ENCODE peak calls at places on chromosomes 7 and 10, in four cellular contexts. Q is right lobe of liver, Y is H1, U is A549. G is an unnamed sample.

GRCh38 chr10:2949221-2949947 is 118.0 kb upstream of the PFKP start:
- DNase-seq in Q (no peak), Y (no peak), U (no peak), G (no peak)

GRCh38 chr7:141649865-141650499 is 52.0 kb downstream of the DENND11 start:
- DNase-seq in Q (no peak), Y (peak), U (peak), G (peak)

GRCh38 chr7:6092953-6093354 is 61.8 kb downstream of the ANKRD61 start:
- DNase-seq in Q (no peak), Y (no peak), U (no peak), G (no peak)

GRCh38 chr10:71306951-71307350 is 12.1 kb upstream of the SLC29A3 start:
- DNase-seq in Q (no peak), Y (no peak), U (no peak), G (no peak)

GRCh38 chr10:83880252-83880791 is 259.0 kb upstream of the GHITM start:
- DNase-seq in Q (no peak), Y (no peak), U (no peak), G (no peak)

GRCh38 chr7:15891151-15891842 is 204.8 kb upstream of the MEOX2 start:
- DNase-seq in Q (no peak), Y (no peak), U (no peak), G (peak)

GRCh38 chr10:79407811-79408795 is 37.3 kb downstream of the ZCCHC24 start:
- DNase-seq in Q (peak), Y (no peak), U (no peak), G (no peak)

GRCh38 chr7:129405527-129405926 is 28.7 kb upstream of the STRIP2 start:
- DNase-seq in Q (no peak), Y (no peak), U (no peak), G (no peak)

GRCh38 chr10:34811968-34812514 is 3.1 kb downstream of the PARD3 start:
- DNase-seq in Q (no peak), Y (no peak), U (no peak), G (no peak)

GRCh38 chr10:93268021-93268420 is 194.3 kb downstream of the CYP26A1 start:
- DNase-seq in Q (no peak), Y (no peak), U (no peak), G (no peak)

GRCh38 chr7:92523110-92523509 is 5.2 kb downstream of the PEX1 start:
- DNase-seq in Q (no peak), Y (no peak), U (no peak), G (no peak)

GRCh38 chr7:92528958-92529264 is 316 bp downstream of the RBM48 start:
- DNase-seq in Q (no peak), Y (no peak), U (no peak), G (no peak)

GRCh38 chr7:92527300-92528187 is 776 bp downstream of the PEX1 start:
- DNase-seq in Q (peak), Y (no peak), U (peak), G (peak)

GRCh38 chr7:92528188-92528957 is at the start of the genes PEX1 and RBM48:
- DNase-seq in Q (peak), Y (peak), U (peak), G (peak)
- TF ChIP-seq POLR2A in Q (peak), Y (peak), U (peak), G (peak)

GRCh38 chr10:990808-991207 is 2.6 kb downstream of the GTPBP4 start:
- DNase-seq in Q (no peak), Y (no peak), U (no peak), G (no peak)

GRCh38 chr10:995559-995926 is 7.3 kb downstream of the GTPBP4 start:
- DNase-seq in Q (no peak), Y (no peak), U (no peak), G (no peak)

GRCh38 chr10:996031-996430 is 7.8 kb downstream of the GTPBP4 start:
- DNase-seq in Q (no peak), Y (no peak), U (no peak), G (no peak)

GRCh38 chr10:994836-995558 is 6.8 kb downstream of the GTPBP4 start:
- DNase-seq in Q (no peak), Y (no peak), U (no peak), G (no peak)

DNA sequence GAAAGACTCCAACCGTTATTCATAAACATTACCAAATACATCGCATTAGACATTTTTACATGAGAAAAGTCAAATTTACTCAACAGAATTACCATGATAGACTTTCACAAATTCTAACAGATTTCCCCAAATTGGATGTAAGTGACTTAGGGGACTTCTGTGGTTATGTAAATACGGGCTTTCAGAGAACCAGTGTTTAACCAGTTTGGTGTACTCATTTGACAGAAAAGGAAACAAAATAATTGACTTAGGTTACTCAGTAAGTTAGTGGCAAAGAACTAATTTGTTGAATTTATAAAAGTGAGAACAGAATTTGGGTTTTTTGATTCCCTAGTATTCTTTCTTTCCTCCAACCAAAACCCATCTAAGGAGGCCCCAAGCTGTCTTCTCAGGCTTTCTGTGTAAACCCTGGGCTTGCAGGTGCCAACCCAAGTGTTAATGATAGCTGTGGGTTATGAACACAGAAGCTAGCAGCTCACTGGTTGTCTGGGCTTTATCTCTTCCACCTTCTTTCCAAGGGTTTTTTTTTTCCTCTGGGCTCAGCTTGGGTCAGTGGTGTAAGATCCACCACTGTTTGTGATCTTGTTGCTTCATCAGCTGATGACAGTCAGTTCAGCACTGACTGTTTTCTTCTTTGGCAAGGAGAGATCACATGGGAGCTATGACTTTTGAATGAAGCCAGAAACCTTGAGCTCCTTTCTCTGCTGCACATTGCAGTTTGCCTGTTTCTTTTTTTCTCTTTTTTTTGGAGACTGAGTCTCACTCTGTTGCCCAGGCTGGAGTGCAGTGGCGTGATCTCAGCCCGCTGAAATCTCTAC is 4.5 kb downstream of the GTPBP4 start:
- DNase-seq in Q (no peak), Y (no peak), U (no peak), G (no peak)
- TF ChIP-seq POLR2A in Q (no peak), Y (no peak), U (no peak), G (no peak)

DNA sequence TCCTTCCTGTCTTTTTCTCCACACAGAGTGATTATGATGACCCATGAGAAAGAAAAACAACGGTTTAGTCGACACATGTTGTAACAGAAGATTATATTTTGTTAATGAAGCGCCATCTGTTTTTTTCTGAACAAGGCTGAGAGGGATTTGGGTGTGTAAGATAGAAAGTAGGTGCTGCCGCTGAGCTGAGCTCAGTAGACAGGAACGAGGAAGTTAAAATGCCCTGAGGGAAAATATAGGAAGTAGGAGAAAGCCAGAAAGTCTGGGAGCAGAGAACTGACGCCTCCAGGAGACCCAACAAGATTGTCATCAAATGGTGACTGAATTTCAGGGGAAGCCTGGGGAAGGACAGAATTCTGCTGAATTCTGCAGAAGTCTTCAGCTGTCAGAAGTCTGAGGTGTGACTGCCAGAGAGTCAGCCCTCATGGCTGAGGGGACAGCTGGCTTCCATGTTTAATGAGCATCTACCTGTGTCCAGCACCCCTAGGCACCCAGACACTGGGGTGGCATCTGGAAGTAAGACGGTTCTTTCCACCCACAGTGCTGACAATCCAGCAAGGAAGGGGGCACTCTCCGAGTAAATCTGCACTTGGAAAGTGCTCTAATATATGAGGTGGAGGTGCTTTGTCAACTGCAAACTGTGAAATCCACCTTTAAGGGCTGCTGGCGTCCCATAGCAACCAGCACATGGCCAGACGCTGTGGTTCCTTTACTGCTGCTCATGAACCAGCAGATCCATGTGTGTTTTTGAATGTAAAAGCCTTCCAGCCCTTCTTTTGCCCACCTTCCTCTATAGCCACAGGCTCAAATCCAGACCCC is 12.5 kb upstream of the TSPAN15 start:
- DNase-seq in Q (no peak), Y (no peak), U (peak), G (peak)
- TF ChIP-seq POLR2A in Q (no peak), Y (no peak), U (no peak), G (no peak)

GRCh38 chr7:146401939-146402338 is 285.3 kb downstream of the CNTNAP2 start:
- DNase-seq in Q (no peak), Y (no peak), U (no peak), G (no peak)
- TF ChIP-seq POLR2A in Q (no peak), Y (no peak), U (no peak), G (no peak)

GRCh38 chr7:26180792-26181198 is 19.8 kb downstream of the HNRNPA2B1 start:
- DNase-seq in Q (no peak), Y (no peak), U (no peak), G (no peak)

GRCh38 chr7:26183545-26184282 is 16.8 kb downstream of the HNRNPA2B1 start:
- DNase-seq in Q (no peak), Y (no peak), U (no peak), G (no peak)

GRCh38 chr7:26182283-26182682 is 18.3 kb downstream of the HNRNPA2B1 start:
- DNase-seq in Q (no peak), Y (no peak), U (no peak), G (no peak)

GRCh38 chr7:26181474-26182227 is 18.9 kb downstream of the HNRNPA2B1 start:
- DNase-seq in Q (no peak), Y (no peak), U (no peak), G (no peak)

GRCh38 chr7:26182706-26183105 is 17.8 kb downstream of the HNRNPA2B1 start:
- DNase-seq in Q (no peak), Y (no peak), U (no peak), G (no peak)
- TF ChIP-seq POLR2A in Q (no peak), Y (no peak), U (no peak), G (no peak)

GRCh38 chr10:46557319-46558140 is 1.1 kb upstream of the GPRIN2 start:
- DNase-seq in Q (peak), Y (no peak), U (no peak), G (no peak)

GRCh38 chr10:46555366-46555712 is 1.1 kb downstream of the GPRIN2 start:
- DNase-seq in Q (no peak), Y (no peak), U (no peak), G (no peak)

GRCh38 chr10:46555713-46556514 is 544 bp downstream of the GPRIN2 start:
- DNase-seq in Q (peak), Y (peak), U (peak), G (no peak)

GRCh38 chr10:46558141-46558410 is 1.6 kb upstream of the GPRIN2 start:
- DNase-seq in Q (no peak), Y (no peak), U (peak), G (no peak)

GRCh38 chr10:46556515-46557318 is at the start of gene GPRIN2:
- DNase-seq in Q (peak), Y (peak), U (no peak), G (no peak)
- TF ChIP-seq POLR2A in Q (peak), Y (no peak), U (no peak), G (no peak)

DNA sequence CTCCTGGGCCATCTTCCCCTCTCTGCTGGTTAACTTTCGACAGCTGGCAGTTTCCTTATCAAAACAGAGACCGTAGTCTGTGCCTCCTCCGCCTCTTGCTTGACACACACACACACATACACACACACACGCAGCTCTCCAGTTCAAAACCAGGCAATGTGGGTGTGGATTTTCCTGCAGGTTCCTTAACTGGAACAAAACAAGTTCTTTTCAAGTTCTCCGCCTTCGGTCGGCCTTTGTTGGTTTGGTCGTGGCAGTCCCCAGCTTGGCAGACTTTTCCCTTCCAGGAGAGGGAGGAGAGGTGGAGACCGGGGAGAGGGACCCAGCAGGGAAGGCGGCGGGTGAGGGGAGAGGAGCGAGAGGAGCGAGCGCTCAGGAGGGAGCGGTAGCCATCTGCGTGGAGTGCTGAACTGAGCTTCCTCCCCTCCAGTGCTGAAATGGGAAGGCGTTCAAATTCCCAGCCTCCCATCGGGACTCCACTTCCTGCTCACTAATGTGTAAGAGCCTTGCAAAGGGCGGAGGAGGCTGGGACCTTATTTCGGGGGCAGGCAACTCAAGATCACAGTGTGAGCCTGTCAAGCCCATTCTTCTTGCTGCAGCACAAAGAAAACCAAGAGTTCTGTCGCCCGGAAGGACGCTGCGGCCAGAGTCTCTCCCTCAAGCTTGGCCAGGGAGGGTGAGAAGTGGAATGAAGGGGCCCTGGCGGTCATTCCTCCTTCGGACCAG is 120.6 kb downstream of the PRPF18 start:
- DNase-seq in Q (peak), Y (peak), U (peak), G (peak)
- TF ChIP-seq POLR2A in Q (peak), Y (no peak), U (peak), G (peak)

GRCh38 chr7:151161757-151162156 is 5.7 kb downstream of the GBX1 start:
- DNase-seq in Q (no peak), Y (no peak), U (no peak), G (no peak)
- TF ChIP-seq POLR2A in Q (no peak), Y (no peak), U (no peak), G (no peak)

GRCh38 chr10:33352154-33352553 is 17.7 kb upstream of the NRP1 start:
- DNase-seq in Q (no peak), Y (no peak), U (no peak), G (no peak)

GRCh38 chr10:33353853-33354252 is 19.4 kb upstream of the NRP1 start:
- DNase-seq in Q (no peak), Y (no peak), U (no peak), G (no peak)

GRCh38 chr10:33353334-33353733 is 18.9 kb upstream of the NRP1 start:
- DNase-seq in Q (no peak), Y (no peak), U (no peak), G (no peak)

GRCh38 chr10:33350041-33350440 is 15.6 kb upstream of the NRP1 start:
- DNase-seq in Q (no peak), Y (no peak), U (no peak), G (no peak)

GRCh38 chr10:33352631-33353030 is 18.2 kb upstream of the NRP1 start:
- DNase-seq in Q (no peak), Y (no peak), U (no peak), G (no peak)
- TF ChIP-seq POLR2A in Q (no peak), Y (no peak), U (no peak), G (no peak)